ENCODE peak calls at places on chromosomes 11 and 22, in ten cellular contexts. U is EL; G is activated CD4-positive, alpha-beta memory T cell treated with anti-CD3 and anti-CD28 coated beads for 36 hours; I is stimulated activated CD4-positive, alpha-beta T cell treated with anti-CD3 and anti-CD28 coated beads, TNF-alpha, amount 100 ng/mL, for 48 hours; Q is A172; T is T-cell; N is stimulated activated CD8-positive, alpha-beta memory T cell treated with anti-CD3 and anti-CD28 coated beads, Interleukin-15, amount 100 ng/mL, for 1 hour; R is body of pancreas; S is activated CD4-positive, alpha-beta T cell treated with anti-CD3 and anti-CD28 coated beads for 4 hours; W is mucosa of descending colon. V is an unnamed sample.

GRCh38 chr11:66970808-66971442 is 4.2 kb upstream of the C11orf86 start:
- DNase-seq in U (peak; percentile 99), G (peak; percentile 64), I (no peak), Q (peak; percentile 95), T (no peak), N (no peak), R (no peak), S (no peak), W (no peak), V (peak; percentile 95)

GRCh38 chr11:65743928-65744698 is 23.5 kb upstream of the RNASEH2C start:
- DNase-seq in U (peak; percentile 28), G (peak; percentile 39), I (no peak), Q (no peak), T (no peak), N (no peak), R (peak; percentile 72), S (no peak), W (peak; percentile 60), V (peak; percentile 58)

GRCh38 chr11:43555811-43556210 is 124.7 kb upstream of the HSD17B12 start:
- DNase-seq in U (no peak), G (no peak), I (no peak), Q (no peak), T (no peak), N (no peak), R (no peak), S (no peak), W (no peak), V (no peak)

GRCh38 chr11:69250503-69251393 is 43.2 kb upstream of the MYEOV start:
- DNase-seq in U (no peak), G (no peak), I (no peak), Q (no peak), T (no peak), N (no peak), R (no peak), S (no peak), W (no peak), V (no peak)

GRCh38 chr11:3231851-3232744 is at the start of gene MRGPRE:
- DNase-seq in U (no peak), G (no peak), I (no peak), Q (no peak), T (no peak), N (no peak), R (no peak), S (no peak), W (no peak), V (no peak)

GRCh38 chr11:69086152-69086551 is 37.4 kb downstream of the TPCN2 start:
- DNase-seq in U (no peak), G (no peak), I (no peak), Q (no peak), T (no peak), N (no peak), R (no peak), S (no peak), W (no peak), V (no peak)

GRCh38 chr11:126585388-126586302 is 230.2 kb downstream of the ST3GAL4 start:
- DNase-seq in U (peak; percentile 97), G (no peak), I (no peak), Q (peak; percentile 84), T (no peak), N (no peak), R (peak; percentile 81), S (no peak), W (no peak), V (peak; percentile 65)

GRCh38 chr22:35467788-35468187 is 67.8 kb downstream of the MCM5 start:
- DNase-seq in U (peak; percentile 59), G (no peak), I (no peak), Q (no peak), T (no peak), N (no peak), R (peak; percentile 39), S (no peak), W (peak; percentile 83), V (no peak)

GRCh38 chr11:126797801-126798200 is 202.8 kb downstream of the KIRREL3 start:
- DNase-seq in U (no peak), G (no peak), I (no peak), Q (no peak), T (no peak), N (no peak), R (no peak), S (no peak), W (no peak), V (no peak)

GRCh38 chr22:37803636-37804371 is 3.9 kb upstream of the GCAT start:
- DNase-seq in U (no peak), G (no peak), I (no peak), Q (no peak), T (no peak), N (no peak), R (no peak), S (no peak), W (no peak), V (no peak)

GRCh38 chr11:106101797-106102196 is 24.3 kb downstream of the AASDHPPT start:
- DNase-seq in U (peak; percentile 68), G (no peak), I (no peak), Q (peak; percentile 2), T (no peak), N (no peak), R (no peak), S (no peak), W (no peak), V (peak; percentile 63)

GRCh38 chr11:39678996-39679395 is 1780.5 kb downstream of the LRRC4C start:
- DNase-seq in U (no peak), G (no peak), I (no peak), Q (peak; percentile 48), T (no peak), N (no peak), R (no peak), S (no peak), W (no peak), V (no peak)

V was measured in RKO.